ENCODE peak calls at places on chromosomes 3 and 15, in ten cellular contexts. P is left ventricle myocardium superior; F is gastroesophageal sphincter; M is omental fat pad; K is GM12878; O is esophagus mucosa; Q is HepG2; R is activated CD8-positive, alpha-beta T cell treated with anti-CD3 and anti-CD28 coated beads for 36 hours; V is T-helper 17 cell; Y is aorta. C is an unnamed sample.

GRCh38 chr3:38088679-38089078 is 48.2 kb downstream of the ACAA1 start:
- ATAC-seq in P (no peak), F (no peak), M (no peak), K (no peak), O (no peak), Q (no peak), R (no peak), V (no peak), Y (no peak), C (no peak)

GRCh38 chr3:170839518-170840100 is 30.4 kb downstream of the RPL22L1 start:
- ATAC-seq in P (no peak), F (no peak), M (no peak), K (no peak), O (no peak), Q (no peak), R (no peak), V (no peak), Y (no peak), C (no peak)

GRCh38 chr3:73513260-73513659 is 111.5 kb downstream of the PDZRN3 start:
- ATAC-seq in P (no peak), F (no peak), M (no peak), K (no peak), O (no peak), Q (peak; percentile 95), R (no peak), V (no peak), Y (no peak), C (no peak)

GRCh38 chr3:42660131-42660715 is 6.7 kb downstream of the ZBTB47 start:
- ATAC-seq in P (peak; percentile 39), F (no peak), M (no peak), K (no peak), O (no peak), Q (no peak), R (no peak), V (no peak), Y (no peak), C (no peak)

GRCh38 chr3:188853896-188854295 is 317.9 kb upstream of the TPRG1 start:
- ATAC-seq in P (peak; percentile 69), F (peak; percentile 80), M (peak; percentile 49), K (no peak), O (no peak), Q (no peak), R (no peak), V (no peak), Y (peak; percentile 33), C (peak; percentile 56)

GRCh38 chr15:50358805-50359204 is 3.8 kb upstream of the GABPB1 start:
- ATAC-seq in P (no peak), F (no peak), M (no peak), K (peak; percentile 52), O (no peak), Q (peak; percentile 24), R (peak; percentile 12), V (no peak), Y (no peak), C (peak; percentile 20)

GRCh38 chr3:150129181-150129580 is 158.5 kb upstream of the PFN2 start:
- ATAC-seq in P (no peak), F (no peak), M (no peak), K (no peak), O (no peak), Q (no peak), R (no peak), V (no peak), Y (no peak), C (no peak)

GRCh38 chr3:168116279-168116678 is 20.6 kb upstream of the GOLIM4 start:
- ATAC-seq in P (peak; percentile 94), F (peak; percentile 65), M (peak; percentile 32), K (peak; percentile 55), O (peak; percentile 47), Q (no peak), R (no peak), V (no peak), Y (no peak), C (no peak)

GRCh38 chr3:47385796-47386195 is 5.0 kb downstream of the PTPN23 start:
- ATAC-seq in P (no peak), F (no peak), M (no peak), K (no peak), O (no peak), Q (no peak), R (no peak), V (no peak), Y (no peak), C (no peak)

GRCh38 chr3:152269423-152270144 is 855 bp downstream of the MBNL1 start:
- ATAC-seq in P (peak; percentile 81), F (peak; percentile 86), M (peak; percentile 76), K (peak; percentile 45), O (peak; percentile 76), Q (peak; percentile 56), R (peak; percentile 28), V (peak; percentile 71), Y (peak; percentile 88), C (peak; percentile 71)

GRCh38 chr3:13676618-13677017 is 127.7 kb downstream of the FBLN2 start:
- ATAC-seq in P (no peak), F (no peak), M (no peak), K (no peak), O (no peak), Q (no peak), R (no peak), V (no peak), Y (no peak), C (no peak)

GRCh38 chr15:101039461-101039860 is 120.3 kb downstream of the LRRK1 start:
- ATAC-seq in P (peak; percentile 73), F (no peak), M (no peak), K (no peak), O (no peak), Q (no peak), R (no peak), V (no peak), Y (peak; percentile 65), C (no peak)

GRCh38 chr3:19342428-19342827 is 194.1 kb downstream of the KCNH8 start:
- ATAC-seq in P (no peak), F (no peak), M (no peak), K (peak; percentile 53), O (no peak), Q (no peak), R (no peak), V (no peak), Y (no peak), C (no peak)